ENCODE peak calls at places on chromosome 11, in five cellular contexts. D, L, M, N and A are unnamed samples.

GRCh38 chr11:81970886-81971285 is 762.8 kb downstream of the FAM181B start:
- DNase-seq in D (no peak), L (no peak), M (no peak), N (no peak), A (no peak)

GRCh38 chr11:105553015-105553414 is 56.9 kb upstream of the GRIA4 start:
- DNase-seq in D (no peak), L (no peak), M (no peak), N (peak), A (no peak)

GRCh38 chr11:26696330-26696729 is 25.5 kb downstream of the SLC5A12 start:
- DNase-seq in D (no peak), L (no peak), M (no peak), N (peak), A (no peak)

GRCh38 chr11:67645521-67646457 is 4.7 kb downstream of the ACY3 start:
- DNase-seq in D (no peak), L (no peak), M (peak), N (no peak), A (no peak)

GRCh38 chr11:3203221-3204043 is 15.2 kb downstream of the MRGPRG start:
- DNase-seq in D (no peak), L (no peak), M (no peak), N (no peak), A (no peak)

GRCh38 chr11:76208829-76209670 is 2.7 kb upstream of the WNT11 start:
- DNase-seq in D (peak), L (peak), M (peak), N (no peak), A (peak)

GRCh38 chr11:112962854-112963367 is 1.7 kb downstream of the NCAM1 start:
- DNase-seq in D (no peak), L (no peak), M (peak), N (no peak), A (peak)

GRCh38 chr11:959027-959426 is 33.4 kb downstream of the AP2A2 start:
- DNase-seq in D (no peak), L (no peak), M (no peak), N (no peak), A (no peak)

GRCh38 chr11:107562647-107563208 is 2.8 kb downstream of the ALKBH8 start:
- DNase-seq in D (no peak), L (no peak), M (no peak), N (peak), A (peak)

GRCh38 chr11:67449116-67449844 is 3.2 kb downstream of the GPR152 start:
- DNase-seq in D (peak), L (no peak), M (no peak), N (no peak), A (no peak)

GRCh38 chr11:36462321-36462720 is 47.8 kb downstream of the TRAF6 start:
- DNase-seq in D (no peak), L (no peak), M (no peak), N (no peak), A (no peak)

GRCh38 chr11:71406681-71407080 is 41.5 kb downstream of the DHCR7 start:
- DNase-seq in D (peak), L (no peak), M (no peak), N (no peak), A (no peak)

GRCh38 chr11:16604784-16605439 is 133.5 kb upstream of the C11orf58 start:
- DNase-seq in D (peak), L (no peak), M (peak), N (peak), A (peak)

GRCh38 chr11:68581439-68581838 is 102.9 kb upstream of the GAL start:
- DNase-seq in D (no peak), L (no peak), M (no peak), N (no peak), A (no peak)

GRCh38 chr11:132844956-132845355 is 687.3 kb downstream of the OPCML start:
- DNase-seq in D (no peak), L (no peak), M (no peak), N (peak), A (peak)

GRCh38 chr11:33713162-33713913 is 12.7 kb upstream of the C11orf91 start:
- DNase-seq in D (no peak), L (no peak), M (no peak), N (no peak), A (no peak)

GRCh38 chr11:12079726-12080556 is 30.4 kb upstream of the MICAL2 start:
- DNase-seq in D (no peak), L (no peak), M (peak), N (peak), A (peak)

GRCh38 chr11:95241673-95242072 is 10.7 kb upstream of the SESN3 start:
- DNase-seq in D (no peak), L (no peak), M (no peak), N (peak), A (no peak)

GRCh38 chr11:86488553-86488952 is 113.9 kb downstream of the CCDC81 start:
- DNase-seq in D (no peak), L (no peak), M (no peak), N (peak), A (no peak)

GRCh38 chr11:33706546-33706945 is 5.9 kb upstream of the C11orf91 start:
- DNase-seq in D (no peak), L (no peak), M (no peak), N (no peak), A (no peak)

GRCh38 chr11:79028214-79028613 is 412.6 kb downstream of the TENM4 start:
- DNase-seq in D (no peak), L (no peak), M (no peak), N (no peak), A (no peak)

GRCh38 chr11:28999620-29000019 is 891.4 kb downstream of the METTL15 start:
- DNase-seq in D (no peak), L (no peak), M (no peak), N (no peak), A (no peak)

GRCh38 chr11:85710912-85711311 is 24.9 kb upstream of the CCDC89 start:
- DNase-seq in D (no peak), L (no peak), M (no peak), N (peak), A (no peak)

DNA sequence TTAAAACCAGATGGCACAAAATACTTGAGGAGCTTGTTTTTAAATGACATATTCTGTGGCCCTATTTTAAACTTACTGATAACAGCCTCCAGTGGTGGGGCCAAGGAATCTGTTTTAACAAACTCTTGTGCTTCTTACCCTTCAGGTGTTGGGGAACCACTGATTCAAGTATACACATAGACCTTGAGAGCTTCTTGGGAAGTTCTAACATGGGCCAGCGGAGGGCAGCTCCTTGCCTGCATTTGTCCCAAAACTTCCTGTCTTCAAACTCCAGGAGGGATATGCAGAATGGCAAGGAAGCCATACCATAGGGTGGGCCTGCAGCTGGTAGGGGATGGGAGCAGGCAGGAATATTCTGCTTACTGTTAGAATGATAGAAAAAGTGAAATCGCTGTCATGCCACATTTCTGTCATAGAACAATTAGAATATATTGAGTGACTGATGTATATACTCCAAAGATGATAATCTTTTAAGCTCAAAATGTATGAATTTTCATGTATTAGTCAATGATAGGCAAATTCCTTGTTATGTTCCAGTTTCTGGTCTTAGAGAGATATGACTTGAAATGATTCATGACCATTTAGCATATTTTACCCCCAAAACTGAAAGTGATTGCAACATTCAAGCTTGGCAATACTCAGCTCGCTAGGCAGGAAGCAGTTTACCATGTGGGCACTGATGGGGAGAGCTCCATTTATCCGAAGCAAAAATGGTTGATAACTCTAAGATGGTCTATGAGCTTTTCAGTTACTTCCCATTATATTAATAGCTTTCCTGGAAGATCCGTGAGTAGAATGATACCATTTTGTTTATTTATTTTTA is 9.2 kb downstream of the EXT2 start:
- DNase-seq in D (no peak), L (no peak), M (no peak), N (no peak), A (no peak)
- TF ChIP-seq CTCF in D (no peak), L (no peak), M (no peak), N (no peak), A (peak)

DNA sequence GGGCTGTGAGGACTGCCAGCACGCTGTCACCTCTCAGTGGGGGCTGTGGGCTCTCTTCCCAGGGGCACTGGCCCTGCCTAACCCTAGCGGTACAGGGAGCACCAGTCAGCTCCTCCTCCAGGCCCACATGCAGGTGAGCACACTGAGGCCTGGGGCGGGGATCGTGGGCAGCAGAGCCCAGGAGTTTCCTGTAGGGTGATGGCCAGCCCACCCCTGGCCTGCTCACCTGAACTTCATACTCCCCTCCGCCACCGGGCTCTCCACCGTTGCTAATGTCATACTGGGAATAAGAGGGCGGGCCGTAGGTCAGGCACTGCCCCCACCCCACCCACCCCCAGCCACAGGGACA is 10.0 kb upstream of the TREH start:
- DNase-seq in D (no peak), L (no peak), M (no peak), N (no peak), A (no peak)
- H3K4me3 ChIP-seq in D (no peak), L (no peak), M (no peak), N (peak), A (no peak)

DNA sequence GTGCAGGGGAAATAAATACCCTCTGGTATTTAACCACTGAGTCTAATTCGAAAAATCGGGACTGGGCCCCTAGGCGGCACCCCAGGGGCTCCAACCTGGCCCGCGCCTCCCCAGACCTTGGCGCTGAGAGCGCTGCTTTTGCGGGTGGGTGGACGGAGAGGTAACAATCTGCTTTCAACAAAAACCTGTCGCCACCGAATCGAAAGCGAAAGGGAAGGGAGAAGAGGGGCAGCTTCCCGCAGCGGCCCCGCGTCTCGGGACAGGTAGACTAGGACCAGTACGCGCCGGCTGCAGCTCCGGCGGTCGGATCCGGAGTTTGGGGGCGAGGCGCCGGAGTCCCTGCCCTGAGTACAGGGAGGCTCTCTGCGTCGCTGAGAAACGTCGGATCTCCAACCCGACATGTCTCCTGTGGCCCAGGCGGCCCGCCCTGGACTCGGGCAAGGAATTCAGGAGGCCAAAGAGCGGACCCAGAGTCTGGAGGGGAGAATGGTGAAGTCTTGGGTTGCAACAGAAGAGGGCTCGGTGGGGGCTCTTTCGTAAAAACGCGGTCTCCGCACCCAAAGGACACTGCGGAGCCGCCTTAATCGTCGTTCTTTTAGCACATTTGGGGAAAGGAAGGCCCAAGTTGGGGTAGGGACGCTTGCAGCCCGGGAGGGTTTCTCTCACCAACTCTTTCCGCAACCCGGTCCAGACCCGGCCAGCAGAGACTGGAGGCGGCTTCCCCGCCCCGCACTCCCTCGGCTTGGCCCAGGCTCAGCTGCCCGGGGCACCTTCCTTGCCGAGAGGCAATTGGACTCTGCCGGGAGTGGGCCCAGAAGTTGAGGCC is 4.1 kb downstream of the ALX4 start:
- DNase-seq in D (peak), L (no peak), M (peak), N (no peak), A (no peak)
- TF ChIP-seq CTCF in D (peak), L (no peak), M (no peak), N (no peak), A (no peak)

GRCh38 chr11:8330416-8330815 is 66.7 kb upstream of the LMO1 start:
- DNase-seq in D (no peak), L (no peak), M (no peak), N (no peak), A (no peak)

GRCh38 chr11:8329961-8330361 is 66.3 kb upstream of the LMO1 start:
- DNase-seq in D (no peak), L (no peak), M (no peak), N (no peak), A (no peak)

GRCh38 chr11:8328231-8328794 is 64.6 kb upstream of the LMO1 start:
- DNase-seq in D (no peak), L (no peak), M (no peak), N (no peak), A (no peak)

GRCh38 chr11:8328848-8329330 is 65.2 kb upstream of the LMO1 start:
- DNase-seq in D (peak), L (peak), M (peak), N (peak), A (peak)

DNA sequence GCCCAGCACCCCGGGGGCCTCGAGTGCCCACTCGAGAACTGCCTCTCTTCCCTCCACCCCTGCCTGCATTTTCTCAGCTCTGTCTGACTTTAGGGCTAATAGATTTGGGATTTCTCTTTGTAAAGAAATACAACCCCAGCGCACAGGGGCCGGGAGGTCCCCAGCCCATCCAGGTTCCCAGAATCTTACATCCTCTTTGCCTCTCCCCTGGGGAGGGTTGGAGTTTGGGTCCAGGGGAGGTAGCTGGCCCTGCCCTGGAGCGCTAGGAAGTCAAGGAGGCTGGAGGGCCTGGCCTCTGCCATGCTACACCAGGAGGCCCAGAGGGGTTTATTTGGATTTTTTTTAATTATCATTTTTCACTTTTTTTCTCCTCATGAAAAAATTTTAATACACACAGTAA is 65.7 kb upstream of the LMO1 start:
- DNase-seq in D (no peak), L (no peak), M (no peak), N (no peak), A (no peak)
- H3K4me3 ChIP-seq in D (no peak), L (no peak), M (no peak), N (no peak), A (no peak)

GRCh38 chr11:64856382-64857227 is 12.2 kb upstream of the CDC42BPG start:
- DNase-seq in D (no peak), L (no peak), M (no peak), N (peak), A (peak)
- TF ChIP-seq CTCF in D (no peak), L (no peak), M (no peak), N (no peak), A (no peak)

DNA sequence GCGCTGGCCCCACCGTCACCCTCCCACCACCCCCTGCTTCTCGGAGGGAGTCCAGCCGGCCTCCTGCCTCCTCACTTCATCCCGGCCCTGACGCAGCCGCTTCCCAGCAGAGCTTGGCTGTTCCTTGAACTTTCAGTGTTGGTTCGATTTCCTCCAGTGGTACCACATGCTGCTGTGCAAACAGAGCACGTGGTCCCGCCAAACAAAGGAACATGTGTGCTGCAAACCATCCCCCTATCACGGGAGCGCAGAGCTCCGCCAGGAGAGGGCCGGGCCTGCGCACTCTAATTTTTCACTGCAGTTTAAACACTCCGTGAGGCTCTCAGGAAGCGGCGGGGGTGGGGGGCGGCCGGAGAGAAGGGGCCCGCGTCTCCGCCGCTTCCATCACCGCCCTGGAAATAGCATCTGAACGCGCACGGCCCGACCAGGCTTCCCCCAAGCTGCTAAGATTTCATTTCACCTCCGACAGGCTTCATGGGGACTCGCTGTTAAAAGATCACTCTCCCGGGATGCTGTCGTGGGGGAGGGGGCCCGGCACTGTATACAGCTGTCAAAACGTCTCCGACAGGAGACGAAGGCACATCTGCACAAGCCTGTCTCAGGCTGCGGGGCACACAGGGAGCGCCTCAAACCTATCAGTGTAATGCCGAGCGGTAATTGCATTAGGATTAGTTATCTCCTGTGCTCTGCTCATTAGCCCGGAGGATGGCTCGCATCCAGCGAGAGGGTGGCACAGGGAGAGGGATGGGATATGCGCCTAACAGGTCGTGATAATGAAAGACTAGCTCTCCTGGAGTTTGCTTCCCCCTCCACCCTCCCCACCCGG is 269.9 kb upstream of the SORL1-AS1 start:
- DNase-seq in D (no peak), L (no peak), M (peak), N (peak), A (peak)
- H3K4me3 ChIP-seq in D (no peak), L (no peak), M (no peak), N (peak), A (peak)

GRCh38 chr11:10906521-10906920 is 48.7 kb upstream of the ZBED5 start:
- DNase-seq in D (no peak), L (no peak), M (no peak), N (no peak), A (peak)
- TF ChIP-seq CTCF in D (no peak), L (no peak), M (no peak), N (peak), A (peak)

GRCh38 chr11:13962562-13963168 is at the start of gene SPON1:
- DNase-seq in D (no peak), L (peak), M (peak), N (no peak), A (peak)
- H3K4me3 ChIP-seq in D (no peak), L (peak), M (no peak), N (no peak), A (no peak)

GRCh38 chr11:109853156-109853776 is 239.9 kb upstream of the ZC3H12C start:
- DNase-seq in D (peak), L (no peak), M (no peak), N (peak), A (peak)
- TF ChIP-seq CTCF in D (peak), L (no peak), M (peak), N (peak), A (peak)

GRCh38 chr11:93497575-93497974 is 45.6 kb downstream of the SMCO4 start:
- DNase-seq in D (no peak), L (no peak), M (no peak), N (no peak), A (no peak)

GRCh38 chr11:93498099-93499040 is 44.8 kb downstream of the SMCO4 start:
- DNase-seq in D (no peak), L (no peak), M (no peak), N (no peak), A (peak)

GRCh38 chr11:93504110-93505095 is 38.8 kb downstream of the SMCO4 start:
- DNase-seq in D (no peak), L (no peak), M (no peak), N (no peak), A (no peak)

GRCh38 chr11:93501856-93502255 is 41.3 kb downstream of the SMCO4 start:
- DNase-seq in D (no peak), L (no peak), M (no peak), N (no peak), A (no peak)

GRCh38 chr11:93500759-93501158 is 42.4 kb downstream of the SMCO4 start:
- DNase-seq in D (no peak), L (no peak), M (no peak), N (no peak), A (no peak)
- H3K4me3 ChIP-seq in D (no peak), L (no peak), M (no peak), N (no peak), A (no peak)